ENCODE peak calls at places on chromosomes 4 and X, in eight cellular contexts. B is NCI-H446; I is activated CD4-positive, alpha-beta T cell treated with anti-CD3 and anti-CD28 coated beads for 48 hours; F is T-helper 1 cell; L is kidney glomerular epithelial cell; O is SW480; R is astrocyte of the hippocampus; N is GDM1. H is an unnamed sample.

GRCh38 chrX:74284391-74284952 is 19.5 kb upstream of the ZCCHC13 start:
- DNase-seq in B (no peak), I (no peak), F (no peak), L (no peak), O (no peak), R (no peak), N (no peak), H (no peak)

GRCh38 chr4:64718091-64718490 is 308.8 kb upstream of the TECRL start:
- DNase-seq in B (no peak), I (no peak), F (no peak), L (no peak), O (no peak), R (peak; percentile 39), N (no peak), H (peak; percentile 22)

GRCh38 chr4:140330311-140330900 is 43.0 kb upstream of the SCOC start:
- DNase-seq in B (peak; percentile 11), I (no peak), F (no peak), L (peak; percentile 3), O (peak; percentile 14), R (peak; percentile 53), N (no peak), H (peak; percentile 42)

GRCh38 chr4:144734522-144734921 is 88.6 kb downstream of the HHIP start:
- DNase-seq in B (no peak), I (no peak), F (no peak), L (peak; percentile 45), O (peak; percentile 1), R (peak; percentile 65), N (no peak), H (no peak)

GRCh38 chr4:188930822-188931221 is 791.6 kb downstream of the TRIML1 start:
- DNase-seq in B (no peak), I (peak; percentile 4), F (no peak), L (no peak), O (no peak), R (peak; percentile 29), N (no peak), H (no peak)

GRCh38 chr4:177532363-177532762 is 90.1 kb upstream of the AGA start:
- DNase-seq in B (no peak), I (no peak), F (no peak), L (no peak), O (no peak), R (no peak), N (no peak), H (no peak)

GRCh38 chrX:421646-422325 is 35.1 kb upstream of the PPP2R3B start:
- DNase-seq in B (no peak), I (no peak), F (no peak), L (no peak), O (no peak), R (no peak), N (no peak), H (no peak)

GRCh38 chr4:13530823-13531608 is 13.3 kb downstream of the NKX3-2 start:
- DNase-seq in B (no peak), I (no peak), F (no peak), L (no peak), O (no peak), R (no peak), N (no peak), H (no peak)

GRCh38 chrX:9788908-9789307 is 2.7 kb downstream of the SHROOM2 start:
- DNase-seq in B (no peak), I (no peak), F (no peak), L (no peak), O (no peak), R (no peak), N (no peak), H (no peak)

GRCh38 chrX:110403839-110404238 is 45.2 kb downstream of the RTL9 start:
- DNase-seq in B (no peak), I (no peak), F (no peak), L (no peak), O (no peak), R (peak; percentile 63), N (no peak), H (no peak)

GRCh38 chrX:134688181-134688580 is 29.9 kb upstream of the PLAC1 start:
- DNase-seq in B (no peak), I (no peak), F (no peak), L (no peak), O (no peak), R (no peak), N (no peak), H (no peak)

GRCh38 chr4:1601852-1602525 is 82.1 kb downstream of the FAM53A start:
- DNase-seq in B (no peak), I (no peak), F (no peak), L (no peak), O (no peak), R (no peak), N (no peak), H (no peak)

GRCh38 chr4:184934961-184935360 is 83.3 kb upstream of the HELT start:
- DNase-seq in B (no peak), I (no peak), F (no peak), L (no peak), O (no peak), R (no peak), N (no peak), H (no peak)

GRCh38 chrX:10617186-10617963 is 3.0 kb downstream of the MID1 start:
- DNase-seq in B (no peak), I (no peak), F (no peak), L (no peak), O (no peak), R (peak; percentile 22), N (no peak), H (peak; percentile 34)

GRCh38 chrX:56228914-56229313 is 3.2 kb upstream of the KLF8 start:
- DNase-seq in B (no peak), I (no peak), F (no peak), L (no peak), O (no peak), R (no peak), N (no peak), H (peak; percentile 3)

GRCh38 chr4:150280081-150280950 is 202.1 kb downstream of the DCLK2 start:
- DNase-seq in B (no peak), I (no peak), F (no peak), L (peak; percentile 98), O (no peak), R (peak; percentile 90), N (peak; percentile 38), H (peak; percentile 84)